ENCODE peak calls at places on chromosomes 2 and 18, in six cellular contexts. B, K, A, P, H and W are unnamed samples.

GRCh38 chr2:100283724-100284501 is 38.4 kb downstream of the LONRF2 start:
- DNase-seq in P (peak), K (no peak), H (peak), B (no peak), A (no peak), W (no peak)

GRCh38 chr2:171279983-171280790 is 119.5 kb upstream of the TLK1 start:
- DNase-seq in B (no peak), A (no peak), P (no peak), K (no peak), H (no peak), W (no peak)

GRCh38 chr2:58562281-58562680 is 321.2 kb upstream of the FANCL start:
- DNase-seq in B (no peak), A (no peak), H (peak), K (no peak), P (no peak), W (peak)

GRCh38 chr2:18599509-18600254 is 10.3 kb upstream of the NT5C1B start:
- DNase-seq in H (no peak), P (peak), A (no peak), B (no peak), K (no peak), W (peak)

GRCh38 chr18:49206717-49207116 is 253.7 kb downstream of the DYM start:
- DNase-seq in P (no peak), H (no peak), K (no peak), A (no peak), B (no peak), W (no peak)

GRCh38 chr18:26493021-26493420 is 55.3 kb downstream of the KCTD1 start:
- DNase-seq in A (no peak), B (no peak), K (no peak), P (peak), H (no peak), W (peak)

GRCh38 chr2:120456867-120457266 is 110.9 kb downstream of the INHBB start:
- DNase-seq in H (no peak), B (no peak), A (no peak), K (peak), P (no peak), W (no peak)

GRCh38 chr2:219736196-219736595 is 108.8 kb downstream of the SLC4A3 start:
- DNase-seq in A (no peak), B (no peak), P (peak), K (peak), H (peak), W (peak)

GRCh38 chr2:105437708-105438103 is 38.9 kb upstream of the FHL2 start:
- DNase-seq in P (peak), B (no peak), K (no peak), H (peak), A (no peak), W (peak)

GRCh38 chr2:103176289-103176915 is 414.6 kb downstream of the TMEM182 start:
- DNase-seq in H (no peak), K (no peak), A (no peak), B (no peak), P (no peak), W (no peak)

GRCh38 chr2:11314482-11314881 is 30.0 kb downstream of the ROCK2 start:
- DNase-seq in P (no peak), B (no peak), A (no peak), K (no peak), H (no peak), W (peak)

GRCh38 chr2:149527998-149528775 is 59.4 kb downstream of the MMADHC start:
- DNase-seq in B (no peak), P (no peak), K (no peak), H (no peak), A (no peak), W (no peak)

GRCh38 chr2:21392660-21393059 is 268.9 kb downstream of the TDRD15 start:
- DNase-seq in H (no peak), B (no peak), A (no peak), P (no peak), K (no peak), W (no peak)

GRCh38 chr2:20472569-20472968 is 25.7 kb downstream of the RHOB start:
- DNase-seq in P (no peak), K (no peak), H (no peak), A (no peak), B (no peak), W (no peak)

GRCh38 chr18:74064510-74064909 is 83.1 kb downstream of the FBXO15 start:
- DNase-seq in K (no peak), A (no peak), P (no peak), B (peak), H (no peak), W (no peak)

GRCh38 chr2:239161711-239162140 is 239.1 kb downstream of the HDAC4 start:
- DNase-seq in H (no peak), A (no peak), P (no peak), K (no peak), B (no peak), W (no peak)

GRCh38 chr18:9614401-9615279 is at the start of gene PPP4R1:
- DNase-seq in P (peak), K (peak), H (peak), A (peak), B (peak), W (peak)

GRCh38 chr2:165238295-165238694 is 919 bp upstream of the SCN2A start:
- DNase-seq in B (no peak), H (no peak), P (peak), A (no peak), K (peak), W (peak)

GRCh38 chr2:88016086-88016947 is at the start of gene RNU2-63P:
- DNase-seq in B (peak), A (peak), H (peak), P (peak), K (peak), W (peak)

GRCh38 chr18:59478591-59478990 is 119.5 kb upstream of the LMAN1 start:
- DNase-seq in B (no peak), P (no peak), H (no peak), A (no peak), K (no peak), W (peak)

GRCh38 chr2:218368150-218368528 is 11.5 kb downstream of the CATIP start:
- DNase-seq in P (no peak), A (no peak), K (no peak), H (no peak), B (no peak), W (no peak)